ENCODE peak calls at places on chromosomes 11 and 22, in six cellular contexts. T is NCI-H1694 treated with DMSO at 0.1 percent for 48 hours, W is NCI-H774, A is mammary epithelial cell, Q is EL, N is NCI-H1092 treated with DMSO at 0.1 percent for 48 hours. F is an unnamed sample.

GRCh38 chr11:130338667-130339066 is 23.9 kb upstream of the ZBTB44 start:
- DNase-seq in T (no peak), W (no peak), A (no peak), Q (no peak), N (no peak), F (no peak)

GRCh38 chr22:35729309-35729698 is 11.6 kb downstream of the APOL5 start:
- DNase-seq in T (no peak), W (no peak), A (no peak), Q (no peak), N (no peak), F (no peak)

GRCh38 chr22:22408731-22409696 is 99.5 kb downstream of the ZNF280B start:
- DNase-seq in T (peak; percentile 25), W (peak; percentile 37), A (peak; percentile 5), Q (no peak), N (peak; percentile 58), F (no peak)

GRCh38 chr11:119661226-119661625 is 67.8 kb downstream of the NECTIN1 start:
- DNase-seq in T (no peak), W (no peak), A (no peak), Q (no peak), N (no peak), F (no peak)

GRCh38 chr22:45586651-45587405 is 84.1 kb downstream of the FBLN1 start:
- DNase-seq in T (no peak), W (no peak), A (no peak), Q (no peak), N (no peak), F (no peak)

GRCh38 chr22:19706661-19707151 is 7.6 kb upstream of the SEPTIN5 start:
- DNase-seq in T (no peak), W (no peak), A (no peak), Q (no peak), N (no peak), F (no peak)

GRCh38 chr11:112625816-112626215 is 335.4 kb upstream of the NCAM1 start:
- DNase-seq in T (no peak), W (no peak), A (peak; percentile 85), Q (no peak), N (no peak), F (no peak)

GRCh38 chr11:65590240-65590738 is 5.3 kb downstream of the KCNK7 start:
- DNase-seq in T (no peak), W (peak; percentile 11), A (no peak), Q (no peak), N (peak; percentile 7), F (no peak)

GRCh38 chr11:67558084-67558772 is 25.4 kb upstream of the GSTP1 start:
- DNase-seq in T (no peak), W (no peak), A (no peak), Q (no peak), N (no peak), F (no peak)

GRCh38 chr11:3191586-3192324 is 26.6 kb upstream of the OSBPL5 start:
- DNase-seq in T (no peak), W (no peak), A (no peak), Q (no peak), N (no peak), F (no peak)

GRCh38 chr11:820655-821512 is 2.2 kb downstream of the PNPLA2 start:
- DNase-seq in T (no peak), W (no peak), A (peak; percentile 64), Q (peak; percentile 81), N (no peak), F (no peak)

GRCh38 chr11:134663506-134664313 is 251.7 kb upstream of the B3GAT1 start:
- DNase-seq in T (no peak), W (no peak), A (no peak), Q (no peak), N (no peak), F (no peak)

GRCh38 chr11:74141274-74141695 is 29.5 kb downstream of the C2CD3 start:
- DNase-seq in T (no peak), W (peak; percentile 41), A (peak; percentile 82), Q (peak; percentile 9), N (no peak), F (no peak)

GRCh38 chr11:63847363-63847762 is 8.5 kb downstream of the MARK2 start:
- DNase-seq in T (no peak), W (no peak), A (peak; percentile 51), Q (no peak), N (no peak), F (no peak)

GRCh38 chr11:2825261-2825885 is 60.2 kb downstream of the CDKN1C start:
- DNase-seq in T (no peak), W (no peak), A (no peak), Q (peak; percentile 79), N (no peak), F (no peak)

GRCh38 chr22:30396871-30397655 is at the start of gene SEC14L2:
- DNase-seq in T (peak; percentile 32), W (no peak), A (peak; percentile 57), Q (peak; percentile 69), N (peak; percentile 19), F (no peak)

GRCh38 chr11:134610116-134610910 is 198.3 kb upstream of the B3GAT1 start:
- DNase-seq in T (no peak), W (no peak), A (no peak), Q (no peak), N (no peak), F (no peak)

GRCh38 chr11:133934599-133935550 is 21.9 kb downstream of the IGSF9B start:
- DNase-seq in T (no peak), W (no peak), A (peak; percentile 92), Q (peak; percentile 66), N (no peak), F (no peak)

GRCh38 chr11:116731097-116731761 is 41.6 kb downstream of the BUD13 start:
- DNase-seq in T (no peak), W (no peak), A (no peak), Q (peak; percentile 3), N (peak; percentile 73), F (no peak)

GRCh38 chr11:109338131-109338530 is 83.9 kb upstream of the C11orf87 start:
- DNase-seq in T (no peak), W (no peak), A (no peak), Q (no peak), N (no peak), F (no peak)

GRCh38 chr11:122984186-122985011 is 2.8 kb upstream of the BSX start:
- DNase-seq in T (peak; percentile 20), W (peak; percentile 45), A (peak; percentile 12), Q (peak; percentile 34), N (peak; percentile 85), F (no peak)

GRCh38 chr11:128506999-128507591 is 80.3 kb downstream of the ETS1 start:
- DNase-seq in T (no peak), W (peak; percentile 74), A (peak; percentile 90), Q (peak; percentile 96), N (peak; percentile 67), F (peak; percentile 50)

GRCh38 chr11:44305643-44306468 is 4.1 kb downstream of the ALX4 start:
- DNase-seq in T (no peak), W (no peak), A (no peak), Q (peak; percentile 24), N (no peak), F (no peak)

GRCh38 chr11:26792956-26793355 is 71.1 kb upstream of the SLC5A12 start:
- DNase-seq in T (no peak), W (no peak), A (no peak), Q (no peak), N (no peak), F (no peak)

GRCh38 chr11:71580057-71581003 is 2.3 kb downstream of the KRTAP5-11 start:
- DNase-seq in T (peak; percentile 76), W (peak; percentile 74), A (peak; percentile 54), Q (peak; percentile 67), N (peak; percentile 87), F (no peak)

GRCh38 chr11:134664447-134664846 is 252.4 kb upstream of the B3GAT1 start:
- DNase-seq in T (no peak), W (no peak), A (no peak), Q (no peak), N (no peak), F (no peak)

GRCh38 chr11:66924272-66924671 is 33.9 kb downstream of the PC start:
- DNase-seq in T (no peak), W (no peak), A (no peak), Q (no peak), N (no peak), F (no peak)

GRCh38 chr11:99934008-99934407 is 753.1 kb upstream of the ARHGAP42 start:
- DNase-seq in T (no peak), W (no peak), A (no peak), Q (no peak), N (no peak), F (no peak)

GRCh38 chr22:30955153-30955552 is 13.4 kb downstream of the MORC2 start:
- DNase-seq in T (no peak), W (no peak), A (no peak), Q (no peak), N (no peak), F (no peak)

GRCh38 chr11:59197990-59198389 is 14.7 kb downstream of the MPEG1 start:
- DNase-seq in T (no peak), W (no peak), A (no peak), Q (no peak), N (peak; percentile 69), F (no peak)

GRCh38 chr11:117992136-117992535 is 5.9 kb downstream of the IL10RA start:
- DNase-seq in T (no peak), W (no peak), A (no peak), Q (no peak), N (no peak), F (no peak)

GRCh38 chr22:20290045-20290392 is 21.9 kb upstream of the RTN4R start:
- DNase-seq in T (no peak), W (no peak), A (no peak), Q (no peak), N (no peak), F (no peak)

GRCh38 chr11:115362997-115363396 is 141.2 kb downstream of the CADM1 start:
- DNase-seq in T (no peak), W (no peak), A (no peak), Q (no peak), N (no peak), F (no peak)

GRCh38 chr22:49881856-49882255 is 28.2 kb downstream of the ZBED4 start:
- DNase-seq in T (no peak), W (no peak), A (no peak), Q (no peak), N (no peak), F (no peak)

GRCh38 chr22:49671331-49672012 is 156.2 kb downstream of the BRD1 start:
- DNase-seq in T (no peak), W (no peak), A (no peak), Q (no peak), N (no peak), F (no peak)

GRCh38 chr22:50434849-50435700 is 39.8 kb downstream of the SBF1 start:
- DNase-seq in T (no peak), W (no peak), A (peak; percentile 21), Q (no peak), N (no peak), F (no peak)

GRCh38 chr11:87454246-87454645 is 416.5 kb downstream of the TMEM135 start:
- DNase-seq in T (no peak), W (no peak), A (no peak), Q (no peak), N (no peak), F (no peak)

GRCh38 chr11:122803306-122803705 is 35.0 kb upstream of the CRTAM start:
- DNase-seq in T (no peak), W (no peak), A (peak; percentile 100), Q (peak; percentile 90), N (no peak), F (no peak)

GRCh38 chr22:45263790-45264269 is 20.9 kb upstream of the UPK3A start:
- DNase-seq in T (no peak), W (no peak), A (peak; percentile 91), Q (peak; percentile 80), N (no peak), F (no peak)